ENCODE peak calls at places on chromosomes 6 and 20, in five cellular contexts. A is EL; M is stimulated activated CD4-positive, alpha-beta T cell treated with anti-CD3 and anti-CD28 coated beads, Interleukin-15, amount 100 ng/mL, for 24 hours; P is left lung; T is hypothalamus. U is an unnamed sample.

GRCh38 chr6:18388942-18389341 is 1.8 kb downstream of the RNF144B start:
- DNase-seq in A (peak), M (no peak), P (no peak), T (no peak), U (no peak)

GRCh38 chr6:153956807-153957206 is 82.2 kb upstream of the OPRM1 start:
- DNase-seq in A (no peak), M (no peak), P (no peak), T (no peak), U (no peak)

GRCh38 chr20:37407573-37408002 is 61.6 kb downstream of the SRC start:
- DNase-seq in A (no peak), M (no peak), P (peak), T (no peak), U (no peak)

GRCh38 chr6:136676075-136676474 is 116.2 kb downstream of the MAP3K5 start:
- DNase-seq in A (no peak), M (no peak), P (no peak), T (no peak), U (no peak)

GRCh38 chr20:35297153-35297552 is 4.9 kb upstream of the FAM83C start:
- DNase-seq in A (peak), M (no peak), P (no peak), T (no peak), U (no peak)

GRCh38 chr6:35669441-35669776 is 19.3 kb downstream of the FKBP5 start:
- DNase-seq in A (peak), M (no peak), P (no peak), T (no peak), U (no peak)

GRCh38 chr6:22081709-22082108 is 215.1 kb downstream of the PRL start:
- DNase-seq in A (no peak), M (no peak), P (no peak), T (no peak), U (no peak)

GRCh38 chr6:84764332-84765049 is at the start of gene TBX18:
- DNase-seq in A (peak), M (peak), P (peak), T (no peak), U (no peak)

GRCh38 chr6:135651964-135652755 is 154.6 kb upstream of the AHI1 start:
- DNase-seq in A (no peak), M (no peak), P (no peak), T (no peak), U (no peak)

GRCh38 chr6:169269180-169270076 is 15.8 kb upstream of the THBS2 start:
- DNase-seq in A (no peak), M (no peak), P (no peak), T (no peak), U (peak)

GRCh38 chr20:38635721-38636285 is 34.2 kb downstream of the ARHGAP40 start:
- DNase-seq in A (peak), M (no peak), P (no peak), T (no peak), U (no peak)